ENCODE peak calls at places on chromosome 12, in nine cellular contexts. W, P, L, B, Y, A, M, X and F are unnamed samples.

GRCh38 chr12:69570545-69571399 is 14.5 kb upstream of the CCT2 start:
- DNase-seq in W (peak; percentile 66), P (peak; percentile 63), L (no peak), B (peak; percentile 43), Y (peak; percentile 68), A (peak; percentile 62), M (peak; percentile 69), X (peak; percentile 23), F (no peak)

GRCh38 chr12:115312901-115313300 is 628.9 kb upstream of the TBX3 start:
- DNase-seq in W (no peak), P (no peak), L (no peak), B (no peak), Y (no peak), A (no peak), M (no peak), X (no peak), F (no peak)

GRCh38 chr12:85979641-85980040 is 105.5 kb downstream of the NTS start:
- DNase-seq in W (no peak), P (no peak), L (no peak), B (no peak), Y (no peak), A (no peak), M (no peak), X (no peak), F (no peak)

GRCh38 chr12:20367731-20368652 is at the start of gene PDE3A:
- DNase-seq in W (peak; percentile 39), P (peak; percentile 75), L (peak; percentile 93), B (peak; percentile 66), Y (peak; percentile 90), A (peak; percentile 84), M (peak; percentile 73), X (peak; percentile 29), F (no peak)

GRCh38 chr12:126706300-126706699 is 1560.7 kb upstream of the TMEM132C start:
- DNase-seq in W (no peak), P (no peak), L (no peak), B (no peak), Y (no peak), A (no peak), M (no peak), X (no peak), F (no peak)

GRCh38 chr12:114920828-114921579 is 237.0 kb upstream of the TBX3 start:
- DNase-seq in W (no peak), P (no peak), L (no peak), B (no peak), Y (no peak), A (no peak), M (peak; percentile 46), X (no peak), F (no peak)

GRCh38 chr12:103833891-103834290 is 7.1 kb downstream of the NT5DC3 start:
- DNase-seq in W (no peak), P (no peak), L (no peak), B (no peak), Y (no peak), A (no peak), M (no peak), X (no peak), F (no peak)

GRCh38 chr12:111926631-111927030 is 84.6 kb downstream of the MAPKAPK5 start:
- DNase-seq in W (no peak), P (no peak), L (no peak), B (no peak), Y (no peak), A (no peak), M (no peak), X (no peak), F (no peak)

GRCh38 chr12:52611080-52611468 is 7.3 kb downstream of the KRT73 start:
- DNase-seq in W (no peak), P (no peak), L (no peak), B (no peak), Y (no peak), A (no peak), M (no peak), X (no peak), F (no peak)

GRCh38 chr12:94218244-94218643 is 69.9 kb downstream of the PLXNC1 start:
- DNase-seq in W (no peak), P (peak; percentile 10), L (no peak), B (no peak), Y (no peak), A (no peak), M (no peak), X (no peak), F (no peak)

GRCh38 chr12:3097186-3097804 is 20.1 kb downstream of the TSPAN9 start:
- DNase-seq in W (no peak), P (no peak), L (peak; percentile 86), B (peak; percentile 86), Y (no peak), A (no peak), M (peak; percentile 75), X (no peak), F (no peak)

GRCh38 chr12:112063264-112063663 is 45.3 kb downstream of the NAA25 start:
- DNase-seq in W (no peak), P (no peak), L (no peak), B (no peak), Y (no peak), A (no peak), M (no peak), X (no peak), F (no peak)

GRCh38 chr12:12194206-12194605 is 72.6 kb downstream of the LRP6 start:
- DNase-seq in W (peak; percentile 10), P (no peak), L (no peak), B (no peak), Y (no peak), A (peak; percentile 14), M (peak; percentile 54), X (no peak), F (no peak)

DNA sequence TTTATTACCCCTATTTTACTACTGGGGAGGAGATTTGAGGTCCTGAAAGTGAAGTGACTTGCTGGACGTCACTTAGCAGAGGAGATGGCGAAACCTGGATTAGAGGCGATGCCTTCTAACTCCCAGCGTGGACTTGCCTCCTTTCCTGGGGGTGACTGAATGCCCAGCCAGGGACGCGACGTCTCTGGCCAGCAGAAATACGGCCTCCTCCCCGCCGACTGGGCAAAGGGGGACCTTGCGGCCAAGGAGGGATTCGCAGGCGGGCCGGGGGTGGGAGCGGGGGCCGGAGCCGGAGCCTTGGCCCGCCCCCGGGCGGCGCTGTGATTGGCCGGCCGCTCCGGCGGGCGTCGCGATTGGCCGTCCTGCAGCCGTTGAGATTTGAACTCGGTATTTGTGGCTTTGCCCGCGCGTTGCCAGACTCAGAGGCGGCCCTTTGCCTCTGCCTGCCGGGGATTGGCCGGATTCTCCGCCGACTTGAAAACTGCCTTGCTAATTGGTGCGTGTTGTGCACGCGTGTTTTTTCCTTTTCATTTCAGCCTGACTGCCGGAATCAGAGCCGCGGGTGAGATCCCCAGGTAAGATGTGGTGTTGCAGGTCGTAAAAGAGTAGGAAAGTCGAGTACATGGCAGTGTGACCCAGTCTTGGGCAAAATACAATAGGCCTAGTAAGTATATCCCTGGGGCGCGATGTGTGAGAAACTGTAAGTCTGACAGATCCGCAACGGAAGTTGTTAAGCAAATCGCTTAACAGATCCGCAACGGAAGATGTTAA is at the start of gene NCAPD2:
- DNase-seq in W (peak; percentile 91), P (peak; percentile 91), L (peak; percentile 98), B (peak; percentile 93), Y (peak; percentile 98), A (peak; percentile 90), M (peak; percentile 93), X (peak; percentile 84), F (peak; percentile 95)
- TF ChIP-seq CTCF in W (no peak), P (peak; percentile 19), L (no peak), B (peak; percentile 37), Y (peak; percentile 67), A (no peak), M (no peak), X (no peak), F (peak; percentile 46)

GRCh38 chr12:46159239-46159901 is 109.5 kb downstream of the SLC38A1 start:
- DNase-seq in W (no peak), P (no peak), L (no peak), B (no peak), Y (no peak), A (no peak), M (no peak), X (no peak), F (no peak)

GRCh38 chr12:46164186-46164585 is 104.7 kb downstream of the SLC38A1 start:
- DNase-seq in W (no peak), P (no peak), L (no peak), B (no peak), Y (no peak), A (no peak), M (no peak), X (no peak), F (no peak)

GRCh38 chr12:46160981-46161690 is 107.7 kb downstream of the SLC38A1 start:
- DNase-seq in W (no peak), P (no peak), L (no peak), B (no peak), Y (no peak), A (no peak), M (no peak), X (no peak), F (no peak)

GRCh38 chr12:46165191-46165590 is 103.7 kb downstream of the SLC38A1 start:
- DNase-seq in W (no peak), P (no peak), L (no peak), B (no peak), Y (no peak), A (no peak), M (no peak), X (no peak), F (no peak)

DNA sequence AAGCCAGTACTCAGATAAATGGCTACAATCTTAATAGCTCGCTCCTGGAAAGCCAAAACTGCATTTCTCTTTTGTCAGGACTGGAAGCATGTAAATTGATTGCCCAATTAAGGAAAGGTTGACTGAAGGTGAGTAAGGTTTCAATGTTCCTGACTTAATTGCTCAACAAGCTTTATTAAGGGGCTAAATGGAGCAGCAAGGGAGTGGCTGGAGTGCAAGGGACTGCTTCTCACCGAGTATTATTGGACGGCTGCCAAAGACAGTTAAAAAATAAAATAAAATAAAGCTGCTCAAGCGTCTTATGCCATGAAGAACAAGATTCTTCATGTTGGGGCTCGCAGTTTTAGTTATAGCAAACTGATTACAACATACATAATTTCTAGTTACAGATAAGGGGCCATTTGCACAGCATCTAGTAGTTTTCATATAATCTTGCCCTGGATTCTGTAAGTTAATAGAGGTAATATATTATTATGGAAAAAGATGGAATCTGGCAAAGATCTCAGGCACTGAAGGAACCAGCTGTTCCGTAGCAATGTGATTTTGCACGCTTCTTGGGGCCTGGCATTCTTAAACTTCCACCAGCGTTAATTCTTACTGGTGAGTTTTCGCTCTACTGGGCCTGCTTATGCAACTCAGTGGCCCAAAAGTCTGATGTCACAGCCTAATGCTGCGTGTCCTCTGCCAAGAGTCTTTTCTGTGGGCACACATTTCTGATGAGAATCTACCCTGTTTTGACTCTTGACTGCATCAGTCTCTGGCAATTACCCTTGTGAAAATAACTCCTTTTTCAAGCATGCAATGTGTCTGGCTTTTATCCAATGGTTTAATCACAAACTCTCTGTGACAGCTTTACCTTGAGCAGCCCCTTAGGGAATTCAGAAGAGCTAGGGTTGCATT is 108.5 kb downstream of the SLC38A1 start:
- DNase-seq in W (no peak), P (no peak), L (no peak), B (peak; percentile 42), Y (peak; percentile 70), A (no peak), M (peak; percentile 44), X (no peak), F (no peak)
- TF ChIP-seq POLR2A in W (no peak), P (no peak), L (no peak), B (no peak), Y (no peak), A (no peak), M (no peak), X (no peak), F (no peak)

GRCh38 chr12:132747395-132747794 is 14.2 kb downstream of the ANKLE2 start:
- DNase-seq in W (no peak), P (no peak), L (no peak), B (no peak), Y (no peak), A (no peak), M (no peak), X (no peak), F (no peak)
- TF ChIP-seq CTCF in W (no peak), P (no peak), L (no peak), B (no peak), Y (no peak), A (no peak), M (no peak), X (no peak), F (no peak)

GRCh38 chr12:124972211-124972610 is 16.7 kb downstream of the DHX37 start:
- DNase-seq in W (no peak), P (no peak), L (no peak), B (no peak), Y (no peak), A (no peak), M (no peak), X (no peak), F (no peak)
- TF ChIP-seq POLR2A in W (no peak), P (no peak), L (no peak), B (no peak), Y (no peak), A (no peak), M (no peak), X (no peak), F (no peak)